ENCODE peak calls at places on chromosomes 6 and 20, in six cellular contexts. T is ACHN, E is GM19239, C is AG08396, K is PC-3, D is T-helper 17 cell. R is an unnamed sample.

GRCh38 chr20:39347626-39348025 is 385.5 kb downstream of the DHX35 start:
- DNase-seq in D (no peak), E (no peak), K (no peak), T (no peak), C (no peak), R (no peak)

GRCh38 chr20:3165473-3166337 is 6.0 kb upstream of the FASTKD5 start:
- DNase-seq in K (peak), D (no peak), E (no peak), C (peak), T (no peak), R (no peak)

GRCh38 chr6:52183131-52183530 is 3.0 kb upstream of the IL17A start:
- DNase-seq in E (no peak), D (no peak), T (no peak), C (no peak), K (no peak), R (no peak)

GRCh38 chr20:45470262-45470931 is 844 bp downstream of the WFDC2 start:
- DNase-seq in T (peak), D (no peak), E (no peak), C (peak), K (no peak), R (peak)

GRCh38 chr20:43379239-43379917 is 78.3 kb upstream of the SRSF6 start:
- DNase-seq in E (no peak), D (no peak), K (peak), C (peak), T (peak), R (no peak)

GRCh38 chr6:167825759-167826229 is 917 bp upstream of the AFDN start:
- DNase-seq in E (no peak), D (peak), K (peak), T (peak), C (peak), R (peak)

GRCh38 chr6:162562041-162562440 is 165.5 kb downstream of the PRKN start:
- DNase-seq in T (no peak), C (no peak), E (no peak), K (no peak), D (no peak), R (no peak)

GRCh38 chr6:34146021-34146782 is at the start of gene GRM4:
- DNase-seq in E (no peak), K (no peak), C (no peak), T (no peak), D (no peak), R (no peak)

GRCh38 chr6:159916237-159916636 is 25.4 kb downstream of the MAS1 start:
- DNase-seq in E (no peak), T (no peak), K (no peak), D (no peak), C (no peak), R (no peak)

GRCh38 chr6:53044071-53044470 is 21.1 kb upstream of the FBXO9 start:
- DNase-seq in C (no peak), T (peak), K (no peak), D (no peak), E (no peak), R (no peak)

GRCh38 chr20:17841751-17842191 is 126.8 kb downstream of the SNX5 start:
- DNase-seq in E (no peak), D (no peak), T (no peak), K (no peak), C (no peak), R (no peak)

GRCh38 chr6:72363844-72364740 is 257.8 kb upstream of the KCNQ5 start:
- DNase-seq in T (peak), E (no peak), D (no peak), K (peak), C (peak), R (peak)

GRCh38 chr6:136921936-136922679 is at the start of gene SLC35D3:
- DNase-seq in T (peak), K (no peak), C (peak), D (peak), E (peak), R (no peak)

GRCh38 chr6:116017546-116018276 is 43.0 kb downstream of the FRK start:
- DNase-seq in D (no peak), E (no peak), K (no peak), T (no peak), C (no peak), R (no peak)

GRCh38 chr6:146865756-146866266 is 267.0 kb downstream of the ADGB start:
- DNase-seq in K (no peak), T (no peak), C (no peak), E (no peak), D (no peak), R (no peak)

GRCh38 chr6:71099649-71100048 is 142.8 kb upstream of the B3GAT2 start:
- DNase-seq in D (no peak), K (no peak), E (no peak), T (no peak), C (no peak), R (no peak)

GRCh38 chr20:44692932-44693476 is 22.2 kb upstream of the CCN5 start:
- DNase-seq in E (no peak), T (peak), D (no peak), K (peak), C (peak), R (no peak)